ENCODE peak calls at places on chromosomes 7 and 10, in four cellular contexts. One of them, this sample, is unnamed. For H3K4me1, the result is how much of the 10 kb centered on the place peaks cover.

GRCh38 chr7:70782729-70783290 is 349.1 kb upstream of the GALNT17 start:
- DNase-seq in testis: no peak
- DNase-seq in stomach: no peak
- DNase-seq in prostate gland: no peak
- DNase-seq in this sample: no peak

GRCh38 chr7:30983042-30983913 is 19.5 kb downstream of the GHRHR start:
- DNase-seq in prostate gland: peak
- DNase-seq in testis: peak
- DNase-seq in stomach: peak
- DNase-seq in this sample: peak

GRCh38 chr7:21020667-21021066 is 234.0 kb upstream of the SP8 start:
- DNase-seq in prostate gland: no peak
- DNase-seq in testis: no peak
- DNase-seq in stomach: no peak
- DNase-seq in this sample: no peak

GRCh38 chr10:59625842-59626522 is 83.7 kb downstream of the SLC16A9 start:
- DNase-seq in prostate gland: peak
- DNase-seq in testis: peak
- DNase-seq in stomach: peak
- DNase-seq in this sample: peak

GRCh38 chr10:91689731-91690168 is 56.9 kb upstream of the PPP1R3C start:
- DNase-seq in stomach: no peak
- DNase-seq in prostate gland: no peak
- DNase-seq in testis: no peak
- DNase-seq in this sample: no peak

GRCh38 chr7:72235351-72235750 is 176.8 kb downstream of the CALN1 start:
- DNase-seq in testis: no peak
- DNase-seq in stomach: no peak
- DNase-seq in prostate gland: no peak
- DNase-seq in this sample: no peak

GRCh38 chr10:102405632-102406031 is 10.1 kb downstream of the NFKB2 start:
- DNase-seq in stomach: no peak
- DNase-seq in testis: no peak
- DNase-seq in prostate gland: no peak
- DNase-seq in this sample: no peak

GRCh38 chr10:102473445-102474331 is 22.3 kb upstream of the C10orf95 start:
- DNase-seq in testis: no peak
- DNase-seq in stomach: no peak
- DNase-seq in prostate gland: no peak
- DNase-seq in this sample: no peak

GRCh38 chr7:2037301-2037804 is 195.4 kb downstream of the MAD1L1 start:
- DNase-seq in testis: no peak
- DNase-seq in prostate gland: no peak
- DNase-seq in stomach: no peak
- DNase-seq in this sample: no peak

GRCh38 chr7:7732566-7733290 is 14.3 kb upstream of the RPA3 start:
- DNase-seq in stomach: no peak
- DNase-seq in prostate gland: no peak
- DNase-seq in testis: no peak
- DNase-seq in this sample: no peak

GRCh38 chr7:116963234-116963633 is 9.9 kb downstream of the ST7 start:
- DNase-seq in stomach: no peak
- DNase-seq in testis: no peak
- DNase-seq in prostate gland: no peak
- DNase-seq in this sample: no peak

GRCh38 chr7:98085674-98086073 is 21.0 kb upstream of the LMTK2 start:
- DNase-seq in stomach: peak
- DNase-seq in testis: no peak
- DNase-seq in prostate gland: peak
- DNase-seq in this sample: no peak

GRCh38 chr7:100885440-100886141 is 3.9 kb downstream of the UFSP1 start:
- DNase-seq in stomach: no peak
- DNase-seq in prostate gland: no peak
- DNase-seq in testis: no peak
- DNase-seq in this sample: no peak

GRCh38 chr7:155204744-155205367 is 92.8 kb upstream of the INSIG1 start:
- DNase-seq in prostate gland: no peak
- DNase-seq in stomach: no peak
- DNase-seq in testis: no peak
- DNase-seq in this sample: no peak

GRCh38 chr10:95706990-95707389 is 13.3 kb upstream of the TCTN3 start:
- DNase-seq in stomach: no peak
- DNase-seq in testis: no peak
- DNase-seq in prostate gland: no peak
- DNase-seq in this sample: no peak

GRCh38 chr7:65746398-65746669 is 126.5 kb upstream of the VKORC1L1 start:
- DNase-seq in testis: no peak
- DNase-seq in stomach: no peak
- DNase-seq in prostate gland: no peak
- DNase-seq in this sample: peak

GRCh38 chr7:129343099-129343700 is 91.0 kb upstream of the STRIP2 start:
- DNase-seq in prostate gland: peak
- DNase-seq in testis: no peak
- DNase-seq in stomach: no peak
- DNase-seq in this sample: peak

GRCh38 chr7:32518534-32519140 is 23.3 kb downstream of the AVL9 start:
- DNase-seq in prostate gland: no peak
- DNase-seq in testis: no peak
- DNase-seq in stomach: no peak
- DNase-seq in this sample: no peak

GRCh38 chr10:7317799-7318446 is 92.9 kb downstream of the SFMBT2 start:
- DNase-seq in prostate gland: no peak
- DNase-seq in testis: no peak
- DNase-seq in stomach: no peak
- DNase-seq in this sample: no peak

GRCh38 chr10:71834343-71834674 is 16.7 kb downstream of the PSAP start:
- DNase-seq in prostate gland: no peak
- DNase-seq in testis: no peak
- DNase-seq in stomach: no peak
- DNase-seq in this sample: no peak

GRCh38 chr10:71838264-71839211 is 12.5 kb downstream of the PSAP start:
- DNase-seq in prostate gland: no peak
- DNase-seq in testis: no peak
- DNase-seq in stomach: no peak
- DNase-seq in this sample: no peak

GRCh38 chr10:71835671-71836593 is 15.1 kb downstream of the PSAP start:
- DNase-seq in testis: peak
- DNase-seq in stomach: peak
- DNase-seq in prostate gland: no peak
- DNase-seq in this sample: peak

GRCh38 chr10:71836594-71836970 is 14.5 kb downstream of the PSAP start:
- DNase-seq in stomach: no peak
- DNase-seq in prostate gland: no peak
- DNase-seq in testis: no peak
- DNase-seq in this sample: no peak

DNA sequence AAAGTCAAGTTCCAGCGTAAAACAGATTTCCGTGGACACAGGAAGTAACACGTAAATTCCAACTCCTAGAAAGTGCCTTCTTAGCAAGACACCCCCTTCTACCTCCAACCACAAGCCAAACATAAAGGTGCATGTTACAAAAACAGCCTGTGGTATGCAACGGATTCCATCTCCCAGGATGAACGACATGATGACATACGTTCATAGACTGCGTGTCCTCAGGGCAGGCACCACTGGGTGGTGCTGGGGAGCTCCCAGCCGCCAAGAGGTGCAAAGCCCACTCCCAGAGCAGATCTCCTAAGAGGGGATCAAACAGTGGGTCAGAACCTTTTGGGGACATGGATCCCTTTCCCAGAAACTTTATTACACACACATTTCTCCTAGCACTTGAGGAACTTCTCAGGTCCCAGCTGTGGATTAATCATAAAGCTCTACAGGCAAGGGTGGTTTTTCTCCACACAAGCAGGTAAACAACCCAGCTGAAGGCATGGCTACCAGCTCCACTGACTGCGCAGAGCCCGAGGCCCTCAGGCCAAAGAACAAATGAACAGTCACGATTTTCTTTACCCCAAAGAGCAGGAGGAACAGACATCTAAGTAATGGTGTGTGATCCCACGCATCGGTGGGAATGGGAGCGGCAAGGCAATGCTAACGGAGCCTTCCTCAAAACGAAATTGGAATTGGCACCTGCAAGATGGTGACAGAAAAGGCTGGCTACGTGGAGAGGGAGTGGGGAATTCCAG is 13.8 kb downstream of the PSAP start:
- DNase-seq in prostate gland: no peak
- DNase-seq in testis: no peak
- DNase-seq in stomach: no peak
- DNase-seq in this sample: no peak
- H3K4me1 ChIP-seq in prostate gland: under half
- H3K4me1 ChIP-seq in testis: half or more
- H3K4me1 ChIP-seq in stomach: half or more
- H3K4me1 ChIP-seq in this sample: half or more

GRCh38 chr7:139730746-139731612 is 46.8 kb downstream of the HIPK2 start:
- DNase-seq in stomach: peak
- DNase-seq in prostate gland: peak
- DNase-seq in testis: peak
- DNase-seq in this sample: peak

GRCh38 chr7:139725843-139726484 is 51.8 kb downstream of the HIPK2 start:
- DNase-seq in testis: no peak
- DNase-seq in stomach: no peak
- DNase-seq in prostate gland: no peak
- DNase-seq in this sample: no peak

GRCh38 chr7:139727151-139727705 is 50.6 kb downstream of the HIPK2 start:
- DNase-seq in prostate gland: no peak
- DNase-seq in stomach: no peak
- DNase-seq in testis: no peak
- DNase-seq in this sample: no peak

GRCh38 chr7:139726485-139726869 is 51.3 kb downstream of the HIPK2 start:
- DNase-seq in stomach: no peak
- DNase-seq in testis: no peak
- DNase-seq in prostate gland: no peak
- DNase-seq in this sample: no peak

DNA sequence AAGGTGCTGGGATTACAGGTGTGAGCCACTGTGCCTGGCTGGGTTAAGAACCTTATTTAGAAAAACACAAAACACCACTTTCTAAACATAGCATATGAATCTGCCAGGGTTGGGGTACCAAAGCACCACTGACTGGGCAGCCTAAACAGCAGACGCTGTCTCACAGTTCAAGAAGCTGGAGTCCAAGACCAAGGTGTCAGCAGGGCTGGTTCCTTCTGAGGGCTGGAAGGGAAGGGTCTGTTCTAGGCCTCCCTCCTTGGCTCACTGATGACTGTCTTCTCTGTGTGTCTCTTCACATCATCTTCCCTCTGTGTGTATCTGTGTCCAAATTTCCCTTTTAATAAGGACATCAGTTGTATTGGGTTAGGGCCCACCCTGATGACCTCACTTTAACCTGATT is 49.6 kb downstream of the HIPK2 start:
- DNase-seq in testis: no peak
- DNase-seq in prostate gland: no peak
- DNase-seq in stomach: no peak
- DNase-seq in this sample: no peak
- H3K4me1 ChIP-seq in testis: under half
- H3K4me1 ChIP-seq in prostate gland: under half
- H3K4me1 ChIP-seq in stomach: half or more
- H3K4me1 ChIP-seq in this sample: half or more

GRCh38 chr10:80192553-80192952 is 12.8 kb downstream of the ANXA11 start:
- DNase-seq in testis: no peak
- DNase-seq in stomach: no peak
- DNase-seq in prostate gland: no peak
- DNase-seq in this sample: no peak
- H3K4me1 ChIP-seq in testis: under half
- H3K4me1 ChIP-seq in stomach: half or more
- H3K4me1 ChIP-seq in prostate gland: under half
- H3K4me1 ChIP-seq in this sample: half or more

DNA sequence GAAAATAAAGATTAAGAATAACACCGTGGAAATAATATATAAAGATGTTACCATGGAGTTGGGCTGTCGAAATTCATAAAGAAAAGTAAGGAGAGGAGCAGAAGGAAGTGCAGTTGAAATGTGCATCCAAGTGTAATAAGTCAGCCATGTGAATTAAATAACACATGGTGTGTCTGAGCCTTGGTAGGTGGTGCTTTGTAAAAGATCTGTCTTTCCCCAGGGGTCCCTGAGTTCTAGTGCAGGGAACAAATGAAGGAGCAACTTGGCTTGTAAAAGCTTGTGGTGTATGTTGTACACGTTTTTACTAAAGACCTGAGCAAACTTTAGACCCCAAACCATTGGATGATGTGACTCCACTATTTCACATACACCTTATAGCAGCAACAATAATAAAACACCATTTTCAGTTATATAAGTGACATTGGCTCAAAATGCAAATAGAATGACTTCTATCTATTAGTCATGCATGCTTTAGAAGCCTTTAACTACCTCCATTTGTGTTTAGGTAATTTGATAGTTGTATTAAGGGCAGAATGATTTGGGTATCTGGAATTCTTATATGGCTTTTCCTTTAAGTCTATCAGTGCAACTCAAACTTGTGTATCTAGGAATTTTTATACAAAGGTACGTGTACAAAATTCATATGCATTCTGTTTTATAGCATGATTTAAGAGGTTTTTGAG is 11.4 kb downstream of the STARD3NL start:
- DNase-seq in stomach: no peak
- DNase-seq in prostate gland: no peak
- DNase-seq in testis: no peak
- DNase-seq in this sample: no peak
- H3K4me1 ChIP-seq in stomach: under half
- H3K4me1 ChIP-seq in prostate gland: under half
- H3K4me1 ChIP-seq in testis: under half
- H3K4me1 ChIP-seq in this sample: under half

GRCh38 chr10:80491251-80492102 is 37.4 kb downstream of the TSPAN14 start:
- DNase-seq in testis: no peak
- DNase-seq in prostate gland: no peak
- DNase-seq in stomach: peak
- DNase-seq in this sample: no peak
- H3K4me1 ChIP-seq in testis: under half
- H3K4me1 ChIP-seq in prostate gland: under half
- H3K4me1 ChIP-seq in stomach: half or more
- H3K4me1 ChIP-seq in this sample: half or more

DNA sequence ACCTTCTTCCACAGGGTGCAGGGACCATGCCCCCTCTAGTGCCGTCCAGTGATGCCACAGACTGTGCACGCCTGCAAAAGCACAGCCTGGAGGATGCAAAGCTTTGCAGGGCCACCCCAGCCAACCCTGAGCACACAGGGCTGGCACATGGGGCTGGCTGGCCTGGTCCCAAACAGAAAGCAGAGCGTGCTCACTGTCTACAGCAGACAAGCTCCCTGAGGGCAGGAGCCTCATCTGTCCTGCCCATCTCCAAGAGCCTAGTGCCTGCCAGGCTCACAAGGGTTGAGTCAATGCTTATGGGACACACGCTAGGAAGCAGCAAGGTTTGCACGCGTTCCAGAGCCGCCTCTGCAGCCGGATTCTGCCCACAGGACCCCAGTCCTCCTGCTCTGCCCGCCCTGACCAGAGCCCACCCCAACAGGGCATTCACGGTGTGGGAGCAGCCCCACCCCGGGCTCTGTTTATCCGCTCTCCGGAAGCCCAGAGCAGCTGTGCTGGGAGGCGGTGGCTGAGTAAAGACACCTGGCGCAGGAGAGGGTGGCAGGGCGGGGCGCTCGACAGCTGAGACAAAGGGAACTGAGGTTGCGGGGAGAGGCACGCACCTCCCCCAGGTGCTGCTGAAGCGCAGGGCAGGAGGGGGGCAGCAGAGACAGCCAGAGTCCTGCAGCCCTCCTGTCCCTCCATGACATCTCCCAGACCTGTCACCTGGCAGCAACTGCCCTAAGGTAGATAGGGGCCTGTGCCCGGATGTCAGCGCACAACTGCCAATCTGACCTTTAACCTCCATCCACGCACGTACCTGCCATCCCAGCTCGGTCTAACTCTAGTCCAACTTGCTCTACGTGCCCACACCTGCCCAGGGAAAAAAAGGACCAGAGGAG is 4.3 kb downstream of the KCNH2 start:
- DNase-seq in prostate gland: no peak
- DNase-seq in testis: no peak
- DNase-seq in stomach: no peak
- DNase-seq in this sample: peak
- H3K4me1 ChIP-seq in prostate gland: under half
- H3K4me1 ChIP-seq in testis: half or more
- H3K4me1 ChIP-seq in stomach: half or more
- H3K4me1 ChIP-seq in this sample: under half

This sample was measured in body of pancreas.